ENCODE peak calls at places on chromosomes 5 and 9, in nine cellular contexts. One of them, this sample, is unnamed.

GRCh38 chr9:122551371-122551770 is 1.5 kb upstream of the OR1N2 start:
- DNase-seq in DMS79: no peak
- DNase-seq in activated naive CD8-positive, alpha-beta T cell treated with anti-CD3 and anti-CD28 coated beads, Interleukin-2, amount 50 U/mL, for 24 hours: no peak
- DNase-seq in suprapubic skin: no peak
- DNase-seq in foreskin keratinocyte: peak
- DNase-seq in right cardiac atrium: no peak
- DNase-seq in substantia nigra: no peak
- DNase-seq in naive thymus-derived CD8-positive, alpha-beta T cell: no peak
- DNase-seq in stimulated activated CD4-positive, alpha-beta T cell treated with anti-CD3 and anti-CD28 coated beads, Interleukin-1b, Interleukin-23, amount 100 ng/mL, for 24 hours: no peak
- DNase-seq in this sample: no peak

GRCh38 chr9:132472599-132472998 is 62.6 kb downstream of the CFAP77 start:
- DNase-seq in DMS79: no peak
- DNase-seq in activated naive CD8-positive, alpha-beta T cell treated with anti-CD3 and anti-CD28 coated beads, Interleukin-2, amount 50 U/mL, for 24 hours: no peak
- DNase-seq in suprapubic skin: no peak
- DNase-seq in foreskin keratinocyte: no peak
- DNase-seq in right cardiac atrium: no peak
- DNase-seq in substantia nigra: no peak
- DNase-seq in naive thymus-derived CD8-positive, alpha-beta T cell: no peak
- DNase-seq in stimulated activated CD4-positive, alpha-beta T cell treated with anti-CD3 and anti-CD28 coated beads, Interleukin-1b, Interleukin-23, amount 100 ng/mL, for 24 hours: no peak
- DNase-seq in this sample: no peak

GRCh38 chr9:33818832-33819500 is 2.0 kb downstream of the UBE2R2 start:
- DNase-seq in DMS79: no peak
- DNase-seq in activated naive CD8-positive, alpha-beta T cell treated with anti-CD3 and anti-CD28 coated beads, Interleukin-2, amount 50 U/mL, for 24 hours: no peak
- DNase-seq in suprapubic skin: no peak
- DNase-seq in foreskin keratinocyte: no peak
- DNase-seq in right cardiac atrium: no peak
- DNase-seq in substantia nigra: no peak
- DNase-seq in naive thymus-derived CD8-positive, alpha-beta T cell: peak
- DNase-seq in stimulated activated CD4-positive, alpha-beta T cell treated with anti-CD3 and anti-CD28 coated beads, Interleukin-1b, Interleukin-23, amount 100 ng/mL, for 24 hours: no peak
- DNase-seq in this sample: no peak

GRCh38 chr5:120452471-120452870 is 11.6 kb upstream of the PRR16 start:
- DNase-seq in DMS79: no peak
- DNase-seq in activated naive CD8-positive, alpha-beta T cell treated with anti-CD3 and anti-CD28 coated beads, Interleukin-2, amount 50 U/mL, for 24 hours: no peak
- DNase-seq in suprapubic skin: no peak
- DNase-seq in foreskin keratinocyte: no peak
- DNase-seq in right cardiac atrium: no peak
- DNase-seq in substantia nigra: no peak
- DNase-seq in naive thymus-derived CD8-positive, alpha-beta T cell: no peak
- DNase-seq in stimulated activated CD4-positive, alpha-beta T cell treated with anti-CD3 and anti-CD28 coated beads, Interleukin-1b, Interleukin-23, amount 100 ng/mL, for 24 hours: no peak
- DNase-seq in this sample: no peak

GRCh38 chr5:42828661-42829060 is 17.0 kb upstream of the SELENOP start:
- DNase-seq in DMS79: no peak
- DNase-seq in activated naive CD8-positive, alpha-beta T cell treated with anti-CD3 and anti-CD28 coated beads, Interleukin-2, amount 50 U/mL, for 24 hours: no peak
- DNase-seq in suprapubic skin: no peak
- DNase-seq in foreskin keratinocyte: no peak
- DNase-seq in right cardiac atrium: no peak
- DNase-seq in substantia nigra: no peak
- DNase-seq in naive thymus-derived CD8-positive, alpha-beta T cell: no peak
- DNase-seq in stimulated activated CD4-positive, alpha-beta T cell treated with anti-CD3 and anti-CD28 coated beads, Interleukin-1b, Interleukin-23, amount 100 ng/mL, for 24 hours: no peak
- DNase-seq in this sample: no peak

GRCh38 chr5:150589791-150590601 is 50.5 kb upstream of the SYNPO start:
- DNase-seq in DMS79: no peak
- DNase-seq in activated naive CD8-positive, alpha-beta T cell treated with anti-CD3 and anti-CD28 coated beads, Interleukin-2, amount 50 U/mL, for 24 hours: no peak
- DNase-seq in suprapubic skin: peak
- DNase-seq in foreskin keratinocyte: no peak
- DNase-seq in right cardiac atrium: peak
- DNase-seq in substantia nigra: peak
- DNase-seq in naive thymus-derived CD8-positive, alpha-beta T cell: no peak
- DNase-seq in stimulated activated CD4-positive, alpha-beta T cell treated with anti-CD3 and anti-CD28 coated beads, Interleukin-1b, Interleukin-23, amount 100 ng/mL, for 24 hours: no peak
- DNase-seq in this sample: no peak

GRCh38 chr9:98806394-98807069 is 938 bp upstream of the GALNT12 start:
- DNase-seq in DMS79: no peak
- DNase-seq in activated naive CD8-positive, alpha-beta T cell treated with anti-CD3 and anti-CD28 coated beads, Interleukin-2, amount 50 U/mL, for 24 hours: no peak
- DNase-seq in suprapubic skin: peak
- DNase-seq in foreskin keratinocyte: no peak
- DNase-seq in right cardiac atrium: no peak
- DNase-seq in substantia nigra: no peak
- DNase-seq in naive thymus-derived CD8-positive, alpha-beta T cell: no peak
- DNase-seq in stimulated activated CD4-positive, alpha-beta T cell treated with anti-CD3 and anti-CD28 coated beads, Interleukin-1b, Interleukin-23, amount 100 ng/mL, for 24 hours: no peak
- DNase-seq in this sample: no peak

GRCh38 chr5:150636391-150637244 is 3.8 kb upstream of the SYNPO start:
- DNase-seq in DMS79: no peak
- DNase-seq in activated naive CD8-positive, alpha-beta T cell treated with anti-CD3 and anti-CD28 coated beads, Interleukin-2, amount 50 U/mL, for 24 hours: no peak
- DNase-seq in suprapubic skin: no peak
- DNase-seq in foreskin keratinocyte: peak
- DNase-seq in right cardiac atrium: peak
- DNase-seq in substantia nigra: peak
- DNase-seq in naive thymus-derived CD8-positive, alpha-beta T cell: no peak
- DNase-seq in stimulated activated CD4-positive, alpha-beta T cell treated with anti-CD3 and anti-CD28 coated beads, Interleukin-1b, Interleukin-23, amount 100 ng/mL, for 24 hours: no peak
- DNase-seq in this sample: no peak

GRCh38 chr5:10455273-10455670 is 13.6 kb downstream of the ROPN1L start:
- DNase-seq in DMS79: no peak
- DNase-seq in activated naive CD8-positive, alpha-beta T cell treated with anti-CD3 and anti-CD28 coated beads, Interleukin-2, amount 50 U/mL, for 24 hours: no peak
- DNase-seq in suprapubic skin: no peak
- DNase-seq in foreskin keratinocyte: no peak
- DNase-seq in right cardiac atrium: no peak
- DNase-seq in substantia nigra: no peak
- DNase-seq in naive thymus-derived CD8-positive, alpha-beta T cell: no peak
- DNase-seq in stimulated activated CD4-positive, alpha-beta T cell treated with anti-CD3 and anti-CD28 coated beads, Interleukin-1b, Interleukin-23, amount 100 ng/mL, for 24 hours: no peak
- DNase-seq in this sample: no peak

GRCh38 chr5:36734422-36734821 is 128.0 kb downstream of the SLC1A3 start:
- DNase-seq in DMS79: no peak
- DNase-seq in activated naive CD8-positive, alpha-beta T cell treated with anti-CD3 and anti-CD28 coated beads, Interleukin-2, amount 50 U/mL, for 24 hours: no peak
- DNase-seq in suprapubic skin: no peak
- DNase-seq in foreskin keratinocyte: no peak
- DNase-seq in right cardiac atrium: no peak
- DNase-seq in substantia nigra: no peak
- DNase-seq in naive thymus-derived CD8-positive, alpha-beta T cell: no peak
- DNase-seq in stimulated activated CD4-positive, alpha-beta T cell treated with anti-CD3 and anti-CD28 coated beads, Interleukin-1b, Interleukin-23, amount 100 ng/mL, for 24 hours: no peak
- DNase-seq in this sample: no peak

GRCh38 chr9:95048225-95049087 is 269.1 kb downstream of the FANCC start:
- DNase-seq in DMS79: peak
- DNase-seq in activated naive CD8-positive, alpha-beta T cell treated with anti-CD3 and anti-CD28 coated beads, Interleukin-2, amount 50 U/mL, for 24 hours: peak
- DNase-seq in suprapubic skin: no peak
- DNase-seq in foreskin keratinocyte: peak
- DNase-seq in right cardiac atrium: peak
- DNase-seq in substantia nigra: no peak
- DNase-seq in naive thymus-derived CD8-positive, alpha-beta T cell: peak
- DNase-seq in stimulated activated CD4-positive, alpha-beta T cell treated with anti-CD3 and anti-CD28 coated beads, Interleukin-1b, Interleukin-23, amount 100 ng/mL, for 24 hours: peak
- DNase-seq in this sample: peak

GRCh38 chr9:133932633-133933032 is 59.5 kb downstream of the VAV2 start:
- DNase-seq in DMS79: peak
- DNase-seq in activated naive CD8-positive, alpha-beta T cell treated with anti-CD3 and anti-CD28 coated beads, Interleukin-2, amount 50 U/mL, for 24 hours: no peak
- DNase-seq in suprapubic skin: no peak
- DNase-seq in foreskin keratinocyte: no peak
- DNase-seq in right cardiac atrium: no peak
- DNase-seq in substantia nigra: no peak
- DNase-seq in naive thymus-derived CD8-positive, alpha-beta T cell: no peak
- DNase-seq in stimulated activated CD4-positive, alpha-beta T cell treated with anti-CD3 and anti-CD28 coated beads, Interleukin-1b, Interleukin-23, amount 100 ng/mL, for 24 hours: no peak
- DNase-seq in this sample: no peak

This sample was measured in stimulated activated naive B cell treated with anti-CD40 and anti-IgM and Interleukin-4, amounts not matched to agents 10 μg/mL and 1 μg/mL and 100 μg/mL, for 72 hours.